ENCODE peak calls at places on chromosomes 13 and 19, in eight cellular contexts. One of them, this sample, is unnamed.

GRCh38 chr13:110546933-110547332 is 14.6 kb downstream of the RAB20 start:
- DNase-seq in foreskin fibroblast: peak; percentile 62
- DNase-seq in endothelial cell: no peak
- DNase-seq in heart right ventricle: peak; percentile 89
- DNase-seq in spleen: peak; percentile 84
- DNase-seq in progenitor cell of endocrine pancreas: no peak
- DNase-seq in pancreas: peak; percentile 91
- DNase-seq in WTC11: no peak
- DNase-seq in this sample: peak; percentile 88

GRCh38 chr19:28039677-28040381 is 1173.1 kb downstream of the UQCRFS1 start:
- DNase-seq in foreskin fibroblast: no peak
- DNase-seq in endothelial cell: no peak
- DNase-seq in heart right ventricle: no peak
- DNase-seq in spleen: no peak
- DNase-seq in progenitor cell of endocrine pancreas: no peak
- DNase-seq in pancreas: peak; percentile 39
- DNase-seq in WTC11: no peak
- DNase-seq in this sample: no peak

GRCh38 chr19:16590876-16591802 is 18.9 kb upstream of the SLC35E1 start:
- DNase-seq in foreskin fibroblast: no peak
- DNase-seq in endothelial cell: no peak
- DNase-seq in heart right ventricle: no peak
- DNase-seq in spleen: no peak
- DNase-seq in progenitor cell of endocrine pancreas: no peak
- DNase-seq in pancreas: no peak
- DNase-seq in WTC11: no peak
- DNase-seq in this sample: no peak

GRCh38 chr13:31476266-31476665 is 263.1 kb upstream of the RXFP2 start:
- DNase-seq in foreskin fibroblast: peak; percentile 83
- DNase-seq in endothelial cell: no peak
- DNase-seq in heart right ventricle: no peak
- DNase-seq in spleen: no peak
- DNase-seq in progenitor cell of endocrine pancreas: no peak
- DNase-seq in pancreas: no peak
- DNase-seq in WTC11: no peak
- DNase-seq in this sample: no peak

GRCh38 chr19:58305932-58306323 is 751 bp downstream of the ERVK3-1 start:
- DNase-seq in foreskin fibroblast: no peak
- DNase-seq in endothelial cell: no peak
- DNase-seq in heart right ventricle: no peak
- DNase-seq in spleen: no peak
- DNase-seq in progenitor cell of endocrine pancreas: no peak
- DNase-seq in pancreas: no peak
- DNase-seq in WTC11: no peak
- DNase-seq in this sample: no peak

GRCh38 chr13:111020546-111020945 is 94.6 kb upstream of the ARHGEF7 start:
- DNase-seq in foreskin fibroblast: no peak
- DNase-seq in endothelial cell: no peak
- DNase-seq in heart right ventricle: no peak
- DNase-seq in spleen: no peak
- DNase-seq in progenitor cell of endocrine pancreas: no peak
- DNase-seq in pancreas: no peak
- DNase-seq in WTC11: no peak
- DNase-seq in this sample: no peak

GRCh38 chr19:36110487-36111199 is at the start of gene OVOL3:
- DNase-seq in foreskin fibroblast: no peak
- DNase-seq in endothelial cell: no peak
- DNase-seq in heart right ventricle: no peak
- DNase-seq in spleen: no peak
- DNase-seq in progenitor cell of endocrine pancreas: no peak
- DNase-seq in pancreas: no peak
- DNase-seq in WTC11: peak; percentile 69
- DNase-seq in this sample: no peak

GRCh38 chr13:29607465-29607864 is 12.0 kb upstream of the SLC7A1 start:
- DNase-seq in foreskin fibroblast: peak; percentile 46
- DNase-seq in endothelial cell: no peak
- DNase-seq in heart right ventricle: no peak
- DNase-seq in spleen: no peak
- DNase-seq in progenitor cell of endocrine pancreas: no peak
- DNase-seq in pancreas: no peak
- DNase-seq in WTC11: no peak
- DNase-seq in this sample: no peak

GRCh38 chr19:55251296-55252081 is 7.3 kb downstream of the PPP6R1 start:
- DNase-seq in foreskin fibroblast: no peak
- DNase-seq in endothelial cell: no peak
- DNase-seq in heart right ventricle: no peak
- DNase-seq in spleen: peak; percentile 77
- DNase-seq in progenitor cell of endocrine pancreas: no peak
- DNase-seq in pancreas: no peak
- DNase-seq in WTC11: no peak
- DNase-seq in this sample: no peak

GRCh38 chr19:23505738-23506137 is 110.5 kb upstream of the ZNF91 start:
- DNase-seq in foreskin fibroblast: no peak
- DNase-seq in endothelial cell: no peak
- DNase-seq in heart right ventricle: no peak
- DNase-seq in spleen: no peak
- DNase-seq in progenitor cell of endocrine pancreas: no peak
- DNase-seq in pancreas: no peak
- DNase-seq in WTC11: no peak
- DNase-seq in this sample: no peak

GRCh38 chr13:114090476-114090875 is 41.9 kb downstream of the RASA3 start:
- DNase-seq in foreskin fibroblast: no peak
- DNase-seq in endothelial cell: no peak
- DNase-seq in heart right ventricle: no peak
- DNase-seq in spleen: no peak
- DNase-seq in progenitor cell of endocrine pancreas: no peak
- DNase-seq in pancreas: no peak
- DNase-seq in WTC11: peak; percentile 6
- DNase-seq in this sample: no peak

GRCh38 chr13:30581582-30581981 is 36.1 kb upstream of the USPL1 start:
- DNase-seq in foreskin fibroblast: peak; percentile 42
- DNase-seq in endothelial cell: peak; percentile 16
- DNase-seq in heart right ventricle: no peak
- DNase-seq in spleen: no peak
- DNase-seq in progenitor cell of endocrine pancreas: no peak
- DNase-seq in pancreas: no peak
- DNase-seq in WTC11: no peak
- DNase-seq in this sample: no peak

GRCh38 chr13:22252281-22252830 is 581.5 kb downstream of the FGF9 start:
- DNase-seq in foreskin fibroblast: no peak
- DNase-seq in endothelial cell: no peak
- DNase-seq in heart right ventricle: no peak
- DNase-seq in spleen: no peak
- DNase-seq in progenitor cell of endocrine pancreas: no peak
- DNase-seq in pancreas: no peak
- DNase-seq in WTC11: no peak
- DNase-seq in this sample: no peak

GRCh38 chr13:22253107-22253506 is 582.2 kb downstream of the FGF9 start:
- DNase-seq in foreskin fibroblast: no peak
- DNase-seq in endothelial cell: no peak
- DNase-seq in heart right ventricle: no peak
- DNase-seq in spleen: no peak
- DNase-seq in progenitor cell of endocrine pancreas: no peak
- DNase-seq in pancreas: no peak
- DNase-seq in WTC11: no peak
- DNase-seq in this sample: no peak

DNA sequence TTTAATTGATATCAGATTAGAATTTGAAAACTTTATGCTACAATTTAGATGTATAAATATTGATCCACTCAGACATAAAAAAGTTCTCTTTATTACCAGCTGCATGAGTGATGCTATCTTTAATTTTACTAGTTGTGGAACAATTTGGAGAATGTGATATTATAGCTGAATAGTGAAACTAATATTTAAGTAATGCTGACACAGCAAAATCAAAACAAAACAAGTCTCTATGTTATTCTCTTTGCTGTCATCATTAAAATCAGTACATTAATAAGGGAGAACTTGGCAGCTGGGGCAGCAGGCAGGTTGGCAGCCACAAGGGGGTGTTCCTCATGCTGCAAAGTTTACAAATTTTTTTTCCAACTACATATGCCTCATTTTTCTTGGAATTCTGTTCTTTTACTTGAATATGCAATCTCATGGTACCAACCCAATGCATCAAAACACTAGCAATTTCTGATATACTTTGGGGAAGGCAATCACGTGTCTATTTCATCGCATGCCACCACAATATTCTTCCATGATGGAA is 585.3 kb downstream of the FGF9 start:
- DNase-seq in foreskin fibroblast: no peak
- DNase-seq in endothelial cell: no peak
- DNase-seq in heart right ventricle: no peak
- DNase-seq in spleen: no peak
- DNase-seq in progenitor cell of endocrine pancreas: no peak
- DNase-seq in pancreas: no peak
- DNase-seq in WTC11: no peak
- DNase-seq in this sample: no peak
- TF ChIP-seq CTCF in foreskin fibroblast: no peak
- TF ChIP-seq CTCF in endothelial cell: peak; percentile 53
- TF ChIP-seq CTCF in heart right ventricle: peak; percentile 24
- TF ChIP-seq CTCF in spleen: no peak
- TF ChIP-seq CTCF in progenitor cell of endocrine pancreas: peak; percentile 40
- TF ChIP-seq CTCF in pancreas: no peak
- TF ChIP-seq CTCF in WTC11: no peak
- TF ChIP-seq CTCF in this sample: no peak

GRCh38 chr19:44777715-44778347 is at the start of gene CBLC:
- DNase-seq in foreskin fibroblast: no peak
- DNase-seq in endothelial cell: peak; percentile 34
- DNase-seq in heart right ventricle: no peak
- DNase-seq in spleen: no peak
- DNase-seq in progenitor cell of endocrine pancreas: peak; percentile 76
- DNase-seq in pancreas: peak; percentile 94
- DNase-seq in WTC11: peak; percentile 96
- DNase-seq in this sample: peak; percentile 67
- TF ChIP-seq CTCF in foreskin fibroblast: no peak
- TF ChIP-seq CTCF in endothelial cell: peak; percentile 21
- TF ChIP-seq CTCF in heart right ventricle: no peak
- TF ChIP-seq CTCF in spleen: no peak
- TF ChIP-seq CTCF in progenitor cell of endocrine pancreas: peak; percentile 29
- TF ChIP-seq CTCF in pancreas: no peak
- TF ChIP-seq CTCF in WTC11: no peak
- TF ChIP-seq CTCF in this sample: no peak

GRCh38 chr19:38850976-38851621 is 1.3 kb upstream of the HNRNPL start:
- DNase-seq in foreskin fibroblast: peak; percentile 28
- DNase-seq in endothelial cell: peak; percentile 30
- DNase-seq in heart right ventricle: peak; percentile 48
- DNase-seq in spleen: peak; percentile 92
- DNase-seq in progenitor cell of endocrine pancreas: peak; percentile 19
- DNase-seq in pancreas: peak; percentile 64
- DNase-seq in WTC11: peak; percentile 51
- DNase-seq in this sample: peak; percentile 57

GRCh38 chr19:38851622-38852230 is 1.9 kb upstream of the HNRNPL start:
- DNase-seq in foreskin fibroblast: peak; percentile 99
- DNase-seq in endothelial cell: peak; percentile 95
- DNase-seq in heart right ventricle: peak; percentile 96
- DNase-seq in spleen: peak; percentile 98
- DNase-seq in progenitor cell of endocrine pancreas: peak; percentile 87
- DNase-seq in pancreas: peak; percentile 97
- DNase-seq in WTC11: peak; percentile 91
- DNase-seq in this sample: peak; percentile 94

GRCh38 chr19:38849147-38849745 is 540 bp downstream of the HNRNPL start:
- DNase-seq in foreskin fibroblast: peak; percentile 99
- DNase-seq in endothelial cell: peak; percentile 99
- DNase-seq in heart right ventricle: peak; percentile 97
- DNase-seq in spleen: peak; percentile 99
- DNase-seq in progenitor cell of endocrine pancreas: peak; percentile 96
- DNase-seq in pancreas: peak; percentile 98
- DNase-seq in WTC11: peak; percentile 93
- DNase-seq in this sample: peak; percentile 96

GRCh38 chr19:38849746-38850230 is at the start of gene HNRNPL:
- DNase-seq in foreskin fibroblast: no peak
- DNase-seq in endothelial cell: peak; percentile 99
- DNase-seq in heart right ventricle: no peak
- DNase-seq in spleen: peak; percentile 99
- DNase-seq in progenitor cell of endocrine pancreas: peak; percentile 99
- DNase-seq in pancreas: peak; percentile 99
- DNase-seq in WTC11: peak; percentile 99
- DNase-seq in this sample: peak; percentile 99

DNA sequence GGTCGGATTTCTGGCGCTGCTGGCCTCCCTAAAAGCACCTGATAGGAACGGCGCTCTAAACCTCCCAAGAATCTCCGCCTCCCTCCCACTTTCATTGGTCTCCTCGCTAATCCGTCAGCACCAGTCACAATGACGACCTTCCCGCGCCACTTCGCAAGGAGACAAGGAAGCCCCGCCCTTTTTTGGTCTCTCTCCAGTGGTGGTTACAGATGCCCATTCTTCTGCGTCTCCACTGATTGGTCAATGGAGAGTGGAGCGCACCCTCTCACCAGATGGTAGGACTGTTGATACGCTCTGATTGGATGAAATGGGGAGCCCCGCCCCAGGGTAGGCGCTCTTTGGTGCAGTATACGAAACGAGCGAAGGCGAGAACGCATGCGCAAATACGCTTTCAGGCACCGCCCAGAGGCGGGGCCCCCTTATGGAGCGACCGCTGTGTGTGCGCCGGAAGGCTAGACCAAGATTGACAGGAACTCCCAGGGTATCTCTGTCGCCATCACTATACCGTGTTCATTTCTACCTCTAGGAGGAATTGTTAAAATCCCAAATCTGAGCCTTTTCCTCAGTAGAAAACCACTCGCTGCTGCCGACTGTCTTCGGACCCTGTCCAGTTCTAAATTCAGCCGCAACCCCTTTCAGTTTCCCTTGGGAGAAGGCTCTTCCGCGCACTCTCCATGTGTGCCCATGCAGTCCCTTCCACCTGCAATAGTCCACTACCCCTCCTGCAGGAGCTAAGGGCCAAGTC is 617 bp upstream of the HNRNPL start:
- DNase-seq in foreskin fibroblast: peak; percentile 100
- DNase-seq in endothelial cell: peak; percentile 94
- DNase-seq in heart right ventricle: peak; percentile 100
- DNase-seq in spleen: peak; percentile 99
- DNase-seq in progenitor cell of endocrine pancreas: peak; percentile 96
- DNase-seq in pancreas: peak; percentile 98
- DNase-seq in WTC11: peak; percentile 99
- DNase-seq in this sample: peak; percentile 100
- TF ChIP-seq CTCF in foreskin fibroblast: no peak
- TF ChIP-seq CTCF in endothelial cell: no peak
- TF ChIP-seq CTCF in heart right ventricle: peak; percentile 13
- TF ChIP-seq CTCF in spleen: peak; percentile 8
- TF ChIP-seq CTCF in progenitor cell of endocrine pancreas: no peak
- TF ChIP-seq CTCF in pancreas: no peak
- TF ChIP-seq CTCF in WTC11: no peak
- TF ChIP-seq CTCF in this sample: no peak

DNA sequence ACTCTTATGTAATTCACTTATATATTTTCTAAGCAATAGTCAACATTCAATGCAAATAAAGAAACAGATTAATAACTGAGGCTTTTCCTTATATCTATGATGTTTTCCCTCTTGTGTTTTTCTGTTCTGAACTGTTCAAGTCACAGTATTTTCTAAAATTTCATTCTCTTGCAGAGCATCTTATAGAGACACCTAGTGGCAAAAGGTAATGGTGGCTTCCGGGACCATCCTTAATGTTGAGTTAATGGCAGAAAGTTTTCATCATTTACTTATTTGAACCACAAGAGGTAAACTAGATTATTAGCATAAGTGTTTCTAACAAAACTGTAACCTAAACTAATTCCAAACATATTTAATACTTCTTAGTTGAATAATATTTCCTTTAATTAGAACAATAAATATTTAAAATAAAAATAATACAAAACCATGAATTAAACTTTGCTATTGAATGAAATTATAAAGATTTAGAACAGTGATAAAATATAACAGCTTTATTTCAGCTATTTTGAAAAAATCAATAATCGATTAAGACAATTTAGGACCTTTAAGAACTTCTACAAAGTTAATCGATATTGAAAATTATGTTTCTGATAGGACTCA is 1.7 kb upstream of the SLITRK5 start:
- DNase-seq in foreskin fibroblast: no peak
- DNase-seq in endothelial cell: no peak
- DNase-seq in heart right ventricle: no peak
- DNase-seq in spleen: no peak
- DNase-seq in progenitor cell of endocrine pancreas: no peak
- DNase-seq in pancreas: no peak
- DNase-seq in WTC11: no peak
- DNase-seq in this sample: no peak
- TF ChIP-seq CTCF in foreskin fibroblast: peak; percentile 50
- TF ChIP-seq CTCF in endothelial cell: peak; percentile 53
- TF ChIP-seq CTCF in heart right ventricle: peak; percentile 40
- TF ChIP-seq CTCF in spleen: no peak
- TF ChIP-seq CTCF in progenitor cell of endocrine pancreas: peak; percentile 72
- TF ChIP-seq CTCF in pancreas: peak; percentile 6
- TF ChIP-seq CTCF in WTC11: peak; percentile 24
- TF ChIP-seq CTCF in this sample: no peak